ENCODE peak calls at places on chromosomes 12 and 14, in five cellular contexts. One of them, this sample, is unnamed.

GRCh38 chr12:89414851-89415250 is 62.5 kb upstream of the DUSP6 start:
- DNase-seq in stimulated activated CD8-positive, alpha-beta memory T cell treated with anti-CD3 and anti-CD28 coated beads, Interleukin-12 subunit alpha, Interleukin-12 subunit beta, amount 100 ng/mL, for 1 hour: no peak
- DNase-seq in ACHN: no peak
- DNase-seq in activated B cell treated with CpG ODN at 0.5 μM for 24 hours: no peak
- DNase-seq in foreskin fibroblast: peak
- DNase-seq in this sample: no peak

GRCh38 chr12:13093850-13094225 is 9.6 kb downstream of the GSG1 start:
- DNase-seq in activated B cell treated with CpG ODN at 0.5 μM for 24 hours: no peak
- DNase-seq in ACHN: no peak
- DNase-seq in foreskin fibroblast: no peak
- DNase-seq in stimulated activated CD8-positive, alpha-beta memory T cell treated with anti-CD3 and anti-CD28 coated beads, Interleukin-12 subunit alpha, Interleukin-12 subunit beta, amount 100 ng/mL, for 1 hour: no peak
- DNase-seq in this sample: peak

GRCh38 chr12:8698830-8699330 is 1.1 kb downstream of the RIMKLB start:
- DNase-seq in activated B cell treated with CpG ODN at 0.5 μM for 24 hours: no peak
- DNase-seq in stimulated activated CD8-positive, alpha-beta memory T cell treated with anti-CD3 and anti-CD28 coated beads, Interleukin-12 subunit alpha, Interleukin-12 subunit beta, amount 100 ng/mL, for 1 hour: no peak
- DNase-seq in foreskin fibroblast: no peak
- DNase-seq in ACHN: peak
- DNase-seq in this sample: no peak

GRCh38 chr12:122862110-122862634 is 26.9 kb downstream of the HIP1R start:
- DNase-seq in ACHN: no peak
- DNase-seq in activated B cell treated with CpG ODN at 0.5 μM for 24 hours: no peak
- DNase-seq in stimulated activated CD8-positive, alpha-beta memory T cell treated with anti-CD3 and anti-CD28 coated beads, Interleukin-12 subunit alpha, Interleukin-12 subunit beta, amount 100 ng/mL, for 1 hour: no peak
- DNase-seq in foreskin fibroblast: no peak
- DNase-seq in this sample: no peak

GRCh38 chr14:105088812-105089745 is 23.8 kb upstream of the GPR132 start:
- DNase-seq in ACHN: no peak
- DNase-seq in activated B cell treated with CpG ODN at 0.5 μM for 24 hours: peak
- DNase-seq in stimulated activated CD8-positive, alpha-beta memory T cell treated with anti-CD3 and anti-CD28 coated beads, Interleukin-12 subunit alpha, Interleukin-12 subunit beta, amount 100 ng/mL, for 1 hour: no peak
- DNase-seq in foreskin fibroblast: no peak
- DNase-seq in this sample: no peak

GRCh38 chr12:52636592-52637258 is 15.3 kb downstream of the KRT2 start:
- DNase-seq in activated B cell treated with CpG ODN at 0.5 μM for 24 hours: no peak
- DNase-seq in stimulated activated CD8-positive, alpha-beta memory T cell treated with anti-CD3 and anti-CD28 coated beads, Interleukin-12 subunit alpha, Interleukin-12 subunit beta, amount 100 ng/mL, for 1 hour: no peak
- DNase-seq in foreskin fibroblast: no peak
- DNase-seq in ACHN: no peak
- DNase-seq in this sample: no peak

GRCh38 chr12:89494411-89495231 is 30.0 kb downstream of the GALNT4 start:
- DNase-seq in ACHN: no peak
- DNase-seq in activated B cell treated with CpG ODN at 0.5 μM for 24 hours: no peak
- DNase-seq in stimulated activated CD8-positive, alpha-beta memory T cell treated with anti-CD3 and anti-CD28 coated beads, Interleukin-12 subunit alpha, Interleukin-12 subunit beta, amount 100 ng/mL, for 1 hour: no peak
- DNase-seq in foreskin fibroblast: no peak
- DNase-seq in this sample: no peak

GRCh38 chr12:118534003-118534402 is 157.6 kb downstream of the SUDS3 start:
- DNase-seq in ACHN: no peak
- DNase-seq in foreskin fibroblast: no peak
- DNase-seq in activated B cell treated with CpG ODN at 0.5 μM for 24 hours: no peak
- DNase-seq in stimulated activated CD8-positive, alpha-beta memory T cell treated with anti-CD3 and anti-CD28 coated beads, Interleukin-12 subunit alpha, Interleukin-12 subunit beta, amount 100 ng/mL, for 1 hour: no peak
- DNase-seq in this sample: no peak

GRCh38 chr14:49545071-49545470 is 41.1 kb downstream of the RPS29 start:
- DNase-seq in foreskin fibroblast: no peak
- DNase-seq in stimulated activated CD8-positive, alpha-beta memory T cell treated with anti-CD3 and anti-CD28 coated beads, Interleukin-12 subunit alpha, Interleukin-12 subunit beta, amount 100 ng/mL, for 1 hour: no peak
- DNase-seq in activated B cell treated with CpG ODN at 0.5 μM for 24 hours: no peak
- DNase-seq in ACHN: no peak
- DNase-seq in this sample: no peak

GRCh38 chr12:132228535-132229422 is 84.5 kb downstream of the NOC4L start:
- DNase-seq in ACHN: no peak
- DNase-seq in activated B cell treated with CpG ODN at 0.5 μM for 24 hours: no peak
- DNase-seq in stimulated activated CD8-positive, alpha-beta memory T cell treated with anti-CD3 and anti-CD28 coated beads, Interleukin-12 subunit alpha, Interleukin-12 subunit beta, amount 100 ng/mL, for 1 hour: no peak
- DNase-seq in foreskin fibroblast: no peak
- DNase-seq in this sample: no peak

GRCh38 chr12:130086777-130087176 is 75.5 kb upstream of the FZD10 start:
- DNase-seq in ACHN: no peak
- DNase-seq in stimulated activated CD8-positive, alpha-beta memory T cell treated with anti-CD3 and anti-CD28 coated beads, Interleukin-12 subunit alpha, Interleukin-12 subunit beta, amount 100 ng/mL, for 1 hour: no peak
- DNase-seq in activated B cell treated with CpG ODN at 0.5 μM for 24 hours: no peak
- DNase-seq in foreskin fibroblast: no peak
- DNase-seq in this sample: no peak

GRCh38 chr12:77777274-77777673 is 53.4 kb upstream of the NAV3 start:
- DNase-seq in ACHN: no peak
- DNase-seq in stimulated activated CD8-positive, alpha-beta memory T cell treated with anti-CD3 and anti-CD28 coated beads, Interleukin-12 subunit alpha, Interleukin-12 subunit beta, amount 100 ng/mL, for 1 hour: no peak
- DNase-seq in foreskin fibroblast: no peak
- DNase-seq in activated B cell treated with CpG ODN at 0.5 μM for 24 hours: no peak
- DNase-seq in this sample: no peak

GRCh38 chr14:54882521-54882920 is 20.1 kb downstream of the GCH1 start:
- DNase-seq in foreskin fibroblast: no peak
- DNase-seq in stimulated activated CD8-positive, alpha-beta memory T cell treated with anti-CD3 and anti-CD28 coated beads, Interleukin-12 subunit alpha, Interleukin-12 subunit beta, amount 100 ng/mL, for 1 hour: no peak
- DNase-seq in activated B cell treated with CpG ODN at 0.5 μM for 24 hours: no peak
- DNase-seq in ACHN: no peak
- DNase-seq in this sample: peak

GRCh38 chr12:46921048-46921753 is 95.4 kb upstream of the SLC38A4 start:
- DNase-seq in foreskin fibroblast: peak
- DNase-seq in activated B cell treated with CpG ODN at 0.5 μM for 24 hours: no peak
- DNase-seq in ACHN: peak
- DNase-seq in stimulated activated CD8-positive, alpha-beta memory T cell treated with anti-CD3 and anti-CD28 coated beads, Interleukin-12 subunit alpha, Interleukin-12 subunit beta, amount 100 ng/mL, for 1 hour: no peak
- DNase-seq in this sample: no peak

GRCh38 chr14:96852823-96853422 is 55.7 kb downstream of the VRK1 start:
- DNase-seq in foreskin fibroblast: peak
- DNase-seq in activated B cell treated with CpG ODN at 0.5 μM for 24 hours: no peak
- DNase-seq in stimulated activated CD8-positive, alpha-beta memory T cell treated with anti-CD3 and anti-CD28 coated beads, Interleukin-12 subunit alpha, Interleukin-12 subunit beta, amount 100 ng/mL, for 1 hour: peak
- DNase-seq in ACHN: peak
- DNase-seq in this sample: peak